ENCODE peak calls at places on chromosome 17, in eight cellular contexts. Y is spleen; H is activated naive CD4-positive, alpha-beta T cell treated with Interleukin-2 at 50 U/mL for 16 hours; R is non-pigmented ciliary epithelial cell; L is Caco-2; S is activated naive CD8-positive, alpha-beta T cell treated with anti-CD3 and anti-CD28 coated beads, Interleukin-2, amount 50 U/mL, for 24 hours; P is B cell; F is PC-9. W is an unnamed sample.

GRCh38 chr17:50173335-50173941 is 7.6 kb downstream of the SGCA start:
- DNase-seq in L (no peak), P (no peak), R (peak; percentile 77), H (no peak), F (peak; percentile 54), Y (no peak), S (no peak), W (no peak)

GRCh38 chr17:1180958-1181768 is 1.4 kb upstream of the ABR start:
- DNase-seq in H (no peak), S (no peak), Y (peak; percentile 89), R (no peak), P (peak; percentile 93), F (no peak), L (no peak), W (peak; percentile 99)

GRCh38 chr17:9004961-9005285 is 16.4 kb upstream of the NTN1 start:
- DNase-seq in P (no peak), H (no peak), R (no peak), F (no peak), L (no peak), Y (no peak), S (no peak), W (no peak)

GRCh38 chr17:28612531-28612930 is 1.5 kb downstream of the RSKR start:
- DNase-seq in F (no peak), H (no peak), R (no peak), P (no peak), Y (no peak), L (no peak), S (no peak), W (no peak)

GRCh38 chr17:39746145-39746461 is 8.4 kb downstream of the GRB7 start:
- DNase-seq in F (no peak), H (no peak), P (no peak), R (no peak), L (no peak), Y (peak; percentile 42), S (no peak), W (no peak)

GRCh38 chr17:8019665-8020064 is 17.2 kb downstream of the GUCY2D start:
- DNase-seq in R (no peak), L (no peak), S (peak; percentile 28), Y (peak; percentile 59), F (no peak), H (no peak), P (no peak), W (no peak)

GRCh38 chr17:48002208-48002919 is 31.5 kb downstream of the CDK5RAP3 start:
- DNase-seq in Y (no peak), R (no peak), P (no peak), F (peak; percentile 89), L (no peak), S (no peak), H (no peak), W (peak; percentile 89)

GRCh38 chr17:5902671-5903070 is 167.5 kb upstream of the WSCD1 start:
- DNase-seq in P (no peak), Y (no peak), F (no peak), L (no peak), R (no peak), S (no peak), H (no peak), W (no peak)

GRCh38 chr17:33667052-33667509 is 374.0 kb upstream of the ASIC2 start:
- DNase-seq in F (no peak), R (no peak), S (peak; percentile 4), L (no peak), Y (no peak), H (peak; percentile 18), P (peak; percentile 40), W (no peak)

GRCh38 chr17:10062757-10063385 is 135.5 kb downstream of the GAS7 start:
- DNase-seq in S (peak; percentile 17), L (no peak), R (no peak), H (no peak), P (peak; percentile 63), F (no peak), Y (peak; percentile 80), W (peak; percentile 71)

GRCh38 chr17:39618252-39618913 is 8.4 kb upstream of the PPP1R1B start:
- DNase-seq in R (no peak), H (no peak), F (no peak), S (no peak), L (no peak), Y (no peak), P (no peak), W (peak; percentile 79)

GRCh38 chr17:28488154-28488883 is 14.9 kb downstream of the SLC13A2 start:
- DNase-seq in P (no peak), H (no peak), F (no peak), R (no peak), Y (no peak), S (no peak), L (no peak), W (no peak)

GRCh38 chr17:44314869-44315661 is 6.7 kb downstream of the RUNDC3A start:
- DNase-seq in L (peak; percentile 74), R (no peak), P (no peak), Y (no peak), F (no peak), S (peak; percentile 55), H (peak; percentile 57), W (peak; percentile 81)

GRCh38 chr17:47685556-47686275 is 8.2 kb upstream of the TBKBP1 start:
- DNase-seq in L (no peak), Y (no peak), F (peak; percentile 49), P (no peak), H (no peak), R (no peak), S (no peak), W (no peak)

GRCh38 chr17:41547378-41547841 is 19.3 kb upstream of the KRT19 start:
- DNase-seq in H (no peak), Y (no peak), P (no peak), R (no peak), L (no peak), S (no peak), F (peak; percentile 70), W (no peak)

GRCh38 chr17:19787733-19788357 is 39.7 kb upstream of the ALDH3A1 start:
- DNase-seq in H (no peak), P (no peak), L (no peak), R (no peak), Y (no peak), S (no peak), F (no peak), W (no peak)

GRCh38 chr17:57108656-57109392 is 23.8 kb downstream of the AKAP1 start:
- DNase-seq in H (no peak), P (no peak), Y (no peak), L (no peak), R (no peak), S (no peak), F (no peak), W (no peak)

GRCh38 chr17:67245694-67246397 is 850 bp upstream of the HELZ start:
- DNase-seq in F (no peak), Y (peak; percentile 88), H (peak; percentile 65), P (no peak), S (peak; percentile 43), L (peak; percentile 87), R (no peak), W (peak; percentile 60)

GRCh38 chr17:19372439-19372838 is 5.9 kb upstream of the MAPK7 start:
- DNase-seq in R (no peak), Y (no peak), S (no peak), H (no peak), L (no peak), P (no peak), F (no peak), W (no peak)

GRCh38 chr17:74739227-74739831 is 2.3 kb downstream of the RAB37 start:
- DNase-seq in R (no peak), Y (peak; percentile 83), L (no peak), P (no peak), F (no peak), H (no peak), S (no peak), W (no peak)